ENCODE peak calls at places on chromosomes 2 and 18, in nine cellular contexts. One of them, this sample, is unnamed.

GRCh38 chr2:202718614-202719013 is 83.8 kb downstream of the FAM117B start:
- DNase-seq in T-helper 1 cell: no peak
- DNase-seq in activated CD4-positive, alpha-beta T cell treated with anti-CD3 and anti-CD28 coated beads, Interleukin-2, amount 10 ng/mL, durations not matched to agents 7 days and 5 days: no peak
- DNase-seq in neural progenitor cell: no peak
- DNase-seq in activated CD8-positive, alpha-beta memory T cell treated with anti-CD3 and anti-CD28 coated beads, Interleukin-2, amount 50 U/mL, for 4 hours: no peak
- DNase-seq in Caki2: peak
- DNase-seq in AG10803: peak
- DNase-seq in H4: peak
- DNase-seq in bronchial epithelial cell: peak
- DNase-seq in this sample: no peak

GRCh38 chr2:108936868-108937265 is 52.2 kb downstream of the EDAR start:
- DNase-seq in T-helper 1 cell: no peak
- DNase-seq in activated CD4-positive, alpha-beta T cell treated with anti-CD3 and anti-CD28 coated beads, Interleukin-2, amount 10 ng/mL, durations not matched to agents 7 days and 5 days: no peak
- DNase-seq in neural progenitor cell: no peak
- DNase-seq in activated CD8-positive, alpha-beta memory T cell treated with anti-CD3 and anti-CD28 coated beads, Interleukin-2, amount 50 U/mL, for 4 hours: no peak
- DNase-seq in Caki2: no peak
- DNase-seq in AG10803: no peak
- DNase-seq in H4: no peak
- DNase-seq in bronchial epithelial cell: no peak
- DNase-seq in this sample: no peak

GRCh38 chr2:189149981-189150380 is 29.6 kb downstream of the COL5A2 start:
- DNase-seq in T-helper 1 cell: no peak
- DNase-seq in activated CD4-positive, alpha-beta T cell treated with anti-CD3 and anti-CD28 coated beads, Interleukin-2, amount 10 ng/mL, durations not matched to agents 7 days and 5 days: no peak
- DNase-seq in neural progenitor cell: no peak
- DNase-seq in activated CD8-positive, alpha-beta memory T cell treated with anti-CD3 and anti-CD28 coated beads, Interleukin-2, amount 50 U/mL, for 4 hours: no peak
- DNase-seq in Caki2: no peak
- DNase-seq in AG10803: peak
- DNase-seq in H4: peak
- DNase-seq in bronchial epithelial cell: peak
- DNase-seq in this sample: peak

GRCh38 chr2:113268621-113269360 is 9.9 kb downstream of the PAX8 start:
- DNase-seq in T-helper 1 cell: no peak
- DNase-seq in activated CD4-positive, alpha-beta T cell treated with anti-CD3 and anti-CD28 coated beads, Interleukin-2, amount 10 ng/mL, durations not matched to agents 7 days and 5 days: no peak
- DNase-seq in neural progenitor cell: no peak
- DNase-seq in activated CD8-positive, alpha-beta memory T cell treated with anti-CD3 and anti-CD28 coated beads, Interleukin-2, amount 50 U/mL, for 4 hours: no peak
- DNase-seq in Caki2: no peak
- DNase-seq in AG10803: no peak
- DNase-seq in H4: no peak
- DNase-seq in bronchial epithelial cell: no peak
- DNase-seq in this sample: no peak

GRCh38 chr2:24617431-24617830 is 126.4 kb downstream of the NCOA1 start:
- DNase-seq in T-helper 1 cell: no peak
- DNase-seq in activated CD4-positive, alpha-beta T cell treated with anti-CD3 and anti-CD28 coated beads, Interleukin-2, amount 10 ng/mL, durations not matched to agents 7 days and 5 days: no peak
- DNase-seq in neural progenitor cell: no peak
- DNase-seq in activated CD8-positive, alpha-beta memory T cell treated with anti-CD3 and anti-CD28 coated beads, Interleukin-2, amount 50 U/mL, for 4 hours: no peak
- DNase-seq in Caki2: no peak
- DNase-seq in AG10803: peak
- DNase-seq in H4: no peak
- DNase-seq in bronchial epithelial cell: no peak
- DNase-seq in this sample: no peak

GRCh38 chr2:5932556-5933469 is 240.6 kb downstream of the SOX11 start:
- DNase-seq in T-helper 1 cell: no peak
- DNase-seq in activated CD4-positive, alpha-beta T cell treated with anti-CD3 and anti-CD28 coated beads, Interleukin-2, amount 10 ng/mL, durations not matched to agents 7 days and 5 days: no peak
- DNase-seq in neural progenitor cell: no peak
- DNase-seq in activated CD8-positive, alpha-beta memory T cell treated with anti-CD3 and anti-CD28 coated beads, Interleukin-2, amount 50 U/mL, for 4 hours: no peak
- DNase-seq in Caki2: no peak
- DNase-seq in AG10803: no peak
- DNase-seq in H4: no peak
- DNase-seq in bronchial epithelial cell: no peak
- DNase-seq in this sample: no peak

GRCh38 chr2:15638720-15639119 is 47.1 kb downstream of the DDX1 start:
- DNase-seq in T-helper 1 cell: no peak
- DNase-seq in activated CD4-positive, alpha-beta T cell treated with anti-CD3 and anti-CD28 coated beads, Interleukin-2, amount 10 ng/mL, durations not matched to agents 7 days and 5 days: no peak
- DNase-seq in neural progenitor cell: no peak
- DNase-seq in activated CD8-positive, alpha-beta memory T cell treated with anti-CD3 and anti-CD28 coated beads, Interleukin-2, amount 50 U/mL, for 4 hours: no peak
- DNase-seq in Caki2: no peak
- DNase-seq in AG10803: peak
- DNase-seq in H4: no peak
- DNase-seq in bronchial epithelial cell: peak
- DNase-seq in this sample: no peak

GRCh38 chr2:223997938-223998337 is 40.7 kb downstream of the MRPL44 start:
- DNase-seq in T-helper 1 cell: no peak
- DNase-seq in activated CD4-positive, alpha-beta T cell treated with anti-CD3 and anti-CD28 coated beads, Interleukin-2, amount 10 ng/mL, durations not matched to agents 7 days and 5 days: no peak
- DNase-seq in neural progenitor cell: peak
- DNase-seq in activated CD8-positive, alpha-beta memory T cell treated with anti-CD3 and anti-CD28 coated beads, Interleukin-2, amount 50 U/mL, for 4 hours: no peak
- DNase-seq in Caki2: no peak
- DNase-seq in AG10803: peak
- DNase-seq in H4: no peak
- DNase-seq in bronchial epithelial cell: no peak
- DNase-seq in this sample: no peak

GRCh38 chr18:58660915-58661314 is 10.3 kb upstream of the MALT1 start:
- DNase-seq in T-helper 1 cell: no peak
- DNase-seq in activated CD4-positive, alpha-beta T cell treated with anti-CD3 and anti-CD28 coated beads, Interleukin-2, amount 10 ng/mL, durations not matched to agents 7 days and 5 days: no peak
- DNase-seq in neural progenitor cell: no peak
- DNase-seq in activated CD8-positive, alpha-beta memory T cell treated with anti-CD3 and anti-CD28 coated beads, Interleukin-2, amount 50 U/mL, for 4 hours: no peak
- DNase-seq in Caki2: no peak
- DNase-seq in AG10803: no peak
- DNase-seq in H4: no peak
- DNase-seq in bronchial epithelial cell: no peak
- DNase-seq in this sample: no peak

GRCh38 chr18:9792565-9793226 is 84.6 kb downstream of the RAB31 start:
- DNase-seq in T-helper 1 cell: no peak
- DNase-seq in activated CD4-positive, alpha-beta T cell treated with anti-CD3 and anti-CD28 coated beads, Interleukin-2, amount 10 ng/mL, durations not matched to agents 7 days and 5 days: peak
- DNase-seq in neural progenitor cell: peak
- DNase-seq in activated CD8-positive, alpha-beta memory T cell treated with anti-CD3 and anti-CD28 coated beads, Interleukin-2, amount 50 U/mL, for 4 hours: no peak
- DNase-seq in Caki2: no peak
- DNase-seq in AG10803: no peak
- DNase-seq in H4: no peak
- DNase-seq in bronchial epithelial cell: no peak
- DNase-seq in this sample: no peak